ENCODE peak calls at places on chromosomes 12 and 14, in eight cellular contexts. Q is HepG2, B is SK-N-SH, F is endothelial cell of umbilical vein, X is HCT116, D is K562, M is H1, G is GM12878. S is an unnamed sample.

GRCh38 chr14:33567736-33568124 is 383.1 kb downstream of the EGLN3 start:
- DNase-seq in X (no peak), B (no peak), G (no peak), D (no peak), M (no peak), Q (no peak), F (peak; percentile 87), S (no peak)

GRCh38 chr12:51187370-51187987 is 14.5 kb upstream of the TFCP2 start:
- DNase-seq in F (peak; percentile 5), X (no peak), G (no peak), B (peak; percentile 6), D (peak; percentile 5), M (no peak), Q (no peak), S (no peak)

GRCh38 chr12:18224745-18225144 is 36.6 kb upstream of the PIK3C2G start:
- DNase-seq in X (peak; percentile 26), G (no peak), B (peak; percentile 1), M (no peak), Q (peak; percentile 21), F (no peak), D (no peak), S (peak; percentile 73)

GRCh38 chr12:1083888-1084262 is 92.9 kb downstream of the ERC1 start:
- DNase-seq in B (peak; percentile 62), Q (peak; percentile 28), X (no peak), F (no peak), M (no peak), D (no peak), G (no peak), S (peak; percentile 43)

GRCh38 chr12:2559931-2560715 is 234.6 kb upstream of the FKBP4 start:
- DNase-seq in Q (no peak), D (no peak), B (no peak), F (no peak), G (no peak), M (no peak), X (no peak), S (no peak)

GRCh38 chr14:56092761-56093160 is 25.4 kb upstream of the PELI2 start:
- DNase-seq in F (no peak), M (no peak), D (no peak), G (no peak), Q (no peak), B (no peak), X (no peak), S (no peak)

GRCh38 chr14:99972748-99973466 is 92.3 kb upstream of the EVL start:
- DNase-seq in B (no peak), G (no peak), M (no peak), X (no peak), F (peak; percentile 31), Q (no peak), D (no peak), S (no peak)

GRCh38 chr14:78345346-78345745 is 175.2 kb downstream of the NRXN3 start:
- DNase-seq in B (no peak), F (no peak), Q (no peak), M (no peak), D (no peak), G (no peak), X (no peak), S (no peak)

GRCh38 chr14:58072288-58073071 is 79.5 kb downstream of the ARMH4 start:
- DNase-seq in Q (peak; percentile 56), D (peak; percentile 49), X (peak; percentile 65), M (peak; percentile 65), B (peak; percentile 46), F (peak; percentile 68), G (peak; percentile 13), S (peak; percentile 83)

GRCh38 chr12:75656650-75657049 is 145.2 kb upstream of the KRR1 start:
- DNase-seq in Q (peak; percentile 12), D (no peak), X (peak; percentile 93), M (no peak), B (no peak), G (no peak), F (no peak), S (no peak)

GRCh38 chr14:61493239-61493638 is 171.9 kb downstream of the PRKCH start:
- DNase-seq in D (no peak), M (no peak), Q (no peak), X (no peak), B (no peak), G (no peak), F (peak; percentile 24), S (no peak)

GRCh38 chr12:120064054-120064940 is 52.3 kb downstream of the RAB35 start:
- DNase-seq in G (no peak), F (no peak), M (no peak), B (no peak), X (no peak), D (no peak), Q (no peak), S (peak; percentile 43)

GRCh38 chr12:10756194-10756593 is 33.1 kb upstream of the YBX3 start:
- DNase-seq in G (no peak), X (no peak), B (no peak), D (no peak), F (no peak), Q (no peak), M (no peak), S (no peak)

GRCh38 chr14:56412453-56413434 is 166.9 kb upstream of the TMEM260 start:
- DNase-seq in D (no peak), M (no peak), G (no peak), X (no peak), Q (no peak), F (peak; percentile 79), B (no peak), S (no peak)

GRCh38 chr12:77710209-77710608 is 120.5 kb upstream of the NAV3 start:
- DNase-seq in B (no peak), M (no peak), D (no peak), X (no peak), G (no peak), F (no peak), Q (no peak), S (no peak)

GRCh38 chr14:99391671-99392070 is 89.0 kb downstream of the SETD3 start:
- DNase-seq in F (peak; percentile 76), D (no peak), G (no peak), B (no peak), X (no peak), M (no peak), Q (no peak), S (no peak)

GRCh38 chr12:68040450-68041075 is 51.3 kb downstream of the IFNG-AS1 start:
- DNase-seq in Q (peak; percentile 53), M (peak; percentile 67), F (peak; percentile 70), X (peak; percentile 65), G (peak; percentile 26), D (peak; percentile 69), B (peak; percentile 72), S (peak; percentile 88)

GRCh38 chr14:96091149-96091693 is 52.1 kb downstream of the C14orf132 start:
- DNase-seq in M (no peak), G (no peak), F (no peak), B (peak; percentile 59), X (no peak), D (no peak), Q (no peak), S (no peak)

GRCh38 chr12:124737040-124737419 is 126.6 kb downstream of the SCARB1 start:
- DNase-seq in Q (no peak), F (no peak), M (no peak), X (no peak), G (no peak), B (no peak), D (no peak), S (no peak)

GRCh38 chr14:68391292-68392014 is 401.4 kb downstream of the ZFP36L1 start:
- DNase-seq in M (no peak), G (no peak), Q (no peak), X (no peak), D (no peak), F (peak; percentile 69), B (no peak), S (no peak)

GRCh38 chr12:121181181-121181580 is 28.7 kb upstream of the P2RX4 start:
- DNase-seq in G (no peak), F (no peak), B (no peak), Q (no peak), X (no peak), M (no peak), D (no peak), S (no peak)

GRCh38 chr12:84994436-84994835 is 41.6 kb downstream of the TSPAN19 start:
- DNase-seq in M (no peak), F (peak; percentile 31), B (no peak), Q (no peak), X (no peak), D (no peak), G (no peak), S (no peak)

GRCh38 chr12:116916714-116917114 is 6.0 kb downstream of the FBXW8 start:
- DNase-seq in X (peak; percentile 86), F (peak; percentile 16), G (peak; percentile 51), Q (peak; percentile 95), B (no peak), M (no peak), D (peak; percentile 66), S (peak; percentile 26)

DNA sequence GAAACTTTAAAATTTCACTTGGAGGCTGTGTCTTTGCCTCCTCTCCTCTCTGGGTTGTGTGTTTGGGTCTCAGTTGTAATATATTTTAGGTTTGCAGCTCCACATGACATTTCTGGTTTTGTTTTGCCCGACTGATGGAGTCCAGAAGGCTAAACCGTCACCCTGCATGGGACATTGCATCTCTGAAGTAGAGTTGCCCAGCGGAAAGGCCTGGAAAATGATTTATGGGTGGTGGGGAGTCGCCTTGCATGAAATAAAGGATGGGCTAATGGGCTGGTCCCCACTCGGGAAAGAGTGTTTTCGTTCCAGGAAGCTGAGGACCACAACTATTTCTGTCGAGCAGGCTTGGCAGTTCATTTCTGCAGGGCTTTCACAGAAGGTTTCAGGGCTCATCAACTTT is 74.7 kb upstream of the GSC start:
- DNase-seq in F (no peak), M (no peak), X (no peak), B (no peak), Q (no peak), G (no peak), D (no peak), S (no peak)
- TF ChIP-seq POLR2AphosphoS5 in F (no peak), M (no peak), X (no peak), B (no peak), Q (no peak), G (no peak), D (no peak), S (no peak)

GRCh38 chr12:13087766-13088165 is 15.7 kb downstream of the GSG1 start:
- DNase-seq in M (peak; percentile 60), Q (no peak), B (no peak), G (no peak), F (no peak), X (no peak), D (no peak), S (peak; percentile 58)
- H3K4me2 ChIP-seq in M (peak overlapping the region; percentile 61), Q (no peak overlapping the region), B (no peak overlapping the region), G (no peak overlapping the region), F (no peak overlapping the region), X (no peak overlapping the region), D (no peak overlapping the region), S (peak overlapping the region; percentile 28)

GRCh38 chr12:94872671-94873367 is 130.7 kb downstream of the NDUFA12 start:
- DNase-seq in B (peak; percentile 67), X (no peak), M (peak; percentile 72), G (no peak), Q (no peak), F (no peak), D (no peak), S (peak; percentile 52)
- TF ChIP-seq POLR2AphosphoS5 in B (no peak), X (no peak), M (no peak), G (no peak), Q (no peak), F (no peak), D (no peak), S (no peak)

DNA sequence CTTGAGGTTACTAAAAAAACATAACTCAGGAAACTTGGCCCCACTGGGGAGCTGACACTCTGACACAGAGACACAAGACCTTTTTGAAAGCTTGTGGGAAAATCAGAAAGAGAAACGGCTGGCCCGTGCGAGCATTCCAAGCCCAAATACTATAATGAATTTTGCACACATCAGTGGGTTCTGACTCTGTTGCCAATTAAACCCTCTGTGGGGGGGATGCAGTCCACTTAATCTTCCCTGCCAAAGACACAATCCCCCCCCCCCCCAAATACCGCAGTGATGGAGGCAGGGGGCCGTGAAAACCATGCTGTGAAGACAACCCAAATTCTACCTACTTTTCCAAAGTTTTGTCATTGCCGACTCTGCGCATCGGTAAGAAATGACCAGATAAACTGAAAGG is 80.8 kb upstream of the FZD10 start:
- DNase-seq in D (no peak), F (no peak), B (no peak), M (no peak), G (no peak), X (no peak), Q (no peak), S (no peak)
- H3K4me2 ChIP-seq in D (no peak overlapping the region), F (no peak overlapping the region), B (no peak overlapping the region), M (no peak overlapping the region), G (no peak overlapping the region), X (no peak overlapping the region), Q (no peak overlapping the region), S (no peak overlapping the region)

S was measured in GM23338.